ENCODE peak calls at places on chromosomes 12 and 14, in nine cellular contexts. X is Caco-2, C is NCI-H460, T is upper lobe of left lung, O is IMR-90, S is H7, A is GM19239, F is A673, G is endodermal cell. Y is an unnamed sample.
A peak's percentile ranks its signal among the peaks of the same experiment; 100 is the strongest.

GRCh38 chr12:122099280-122099749 is 20.8 kb downstream of the MLXIP start:
- DNase-seq in F (no peak), T (no peak), A (no peak), X (no peak), S (no peak), O (no peak), C (no peak), G (peak; percentile 45), Y (no peak)

GRCh38 chr12:52190860-52191729 is 719 bp downstream of the KRT80 start:
- DNase-seq in A (no peak), C (no peak), G (no peak), X (no peak), S (no peak), T (no peak), F (no peak), O (peak; percentile 35), Y (no peak)

GRCh38 chr12:49703647-49704137 is 3.5 kb downstream of the FMNL3 start:
- DNase-seq in G (no peak), X (no peak), A (no peak), O (peak; percentile 92), F (no peak), S (no peak), C (no peak), T (peak; percentile 27), Y (peak; percentile 13)

GRCh38 chr12:129605666-129606065 is 298.2 kb downstream of the TMEM132D start:
- DNase-seq in F (no peak), G (peak; percentile 62), T (no peak), C (no peak), S (no peak), A (no peak), X (no peak), O (no peak), Y (no peak)

GRCh38 chr14:74754899-74755298 is 8.2 kb upstream of the YLPM1 start:
- DNase-seq in O (no peak), C (no peak), F (no peak), G (no peak), T (no peak), A (no peak), S (no peak), X (no peak), Y (no peak)

GRCh38 chr12:93403988-93404803 is 26.5 kb downstream of the NUDT4 start:
- DNase-seq in T (no peak), S (no peak), A (no peak), G (no peak), X (no peak), F (no peak), C (no peak), O (peak; percentile 61), Y (no peak)

GRCh38 chr14:68814376-68815287 is 21.8 kb upstream of the ZFP36L1 start:
- DNase-seq in A (no peak), S (peak; percentile 90), O (peak; percentile 68), F (peak; percentile 70), X (peak; percentile 70), C (no peak), T (no peak), G (peak; percentile 88), Y (no peak)

GRCh38 chr12:117053597-117054201 is 45.5 kb downstream of the TESC start:
- DNase-seq in X (no peak), F (no peak), O (no peak), G (peak; percentile 78), S (no peak), A (no peak), T (no peak), C (no peak), Y (no peak)

GRCh38 chr12:3077572-3078081 is 448 bp downstream of the TSPAN9 start:
- DNase-seq in T (peak; percentile 27), C (no peak), S (no peak), X (peak; percentile 29), F (peak; percentile 29), O (peak; percentile 45), A (no peak), G (peak; percentile 76), Y (no peak)

GRCh38 chr12:108838194-108839010 is 19.0 kb downstream of the SSH1 start:
- DNase-seq in F (peak; percentile 80), T (peak; percentile 97), X (no peak), S (no peak), C (peak; percentile 84), O (peak; percentile 100), G (peak; percentile 94), A (peak; percentile 67), Y (no peak)

GRCh38 chr12:132550014-132550802 is 60.2 kb downstream of the LRCOL1 start:
- DNase-seq in F (no peak), T (no peak), G (peak; percentile 93), A (no peak), X (no peak), O (no peak), S (no peak), C (no peak), Y (no peak)

GRCh38 chr12:32736445-32736844 is 19.3 kb downstream of the YARS2 start:
- DNase-seq in F (no peak), T (no peak), O (no peak), X (no peak), A (no peak), S (no peak), C (no peak), G (no peak), Y (no peak)

GRCh38 chr14:34857689-34858449 is 17.3 kb downstream of the BAZ1A start:
- DNase-seq in O (no peak), G (no peak), F (no peak), T (peak; percentile 55), A (no peak), X (no peak), S (no peak), C (no peak), Y (no peak)

GRCh38 chr12:68199127-68199526 is 26.5 kb downstream of the IL26 start:
- DNase-seq in A (no peak), F (no peak), G (no peak), S (no peak), C (no peak), T (no peak), X (no peak), O (no peak), Y (no peak)

GRCh38 chr12:47415054-47415453 is 290.8 kb downstream of the RPAP3 start:
- DNase-seq in G (no peak), O (peak; percentile 29), X (no peak), S (no peak), F (no peak), A (no peak), C (no peak), T (no peak), Y (no peak)

GRCh38 chr14:26191666-26192065 is 406.2 kb downstream of the NOVA1 start:
- DNase-seq in O (no peak), T (no peak), S (no peak), X (no peak), A (no peak), C (no peak), G (no peak), F (no peak), Y (peak; percentile 98)

GRCh38 chr12:6463858-6464257 is 6.6 kb downstream of the VAMP1 start:
- DNase-seq in A (no peak), S (no peak), O (no peak), C (no peak), X (no peak), G (no peak), T (no peak), F (no peak), Y (peak; percentile 24)

GRCh38 chr12:59660148-59660547 is 64.3 kb downstream of the SLC16A7 start:
- DNase-seq in T (no peak), F (no peak), G (no peak), S (no peak), O (no peak), C (no peak), X (no peak), A (no peak), Y (no peak)